ENCODE peak calls at places on chromosomes 5 and 9, in five cellular contexts. E is neuronal stem cell, M is mesenchymal stem cell, V is H9, K is H1. U is an unnamed sample.

GRCh38 chr9:133691659-133692363 is 46.3 kb downstream of the SARDH start:
- DNase-seq in E (no peak), M (peak; percentile 58), V (no peak), K (no peak), U (peak; percentile 74)

GRCh38 chr9:70563010-70563409 is 148.6 kb upstream of the KLF9 start:
- DNase-seq in E (no peak), M (no peak), V (no peak), K (no peak), U (no peak)

GRCh38 chr5:153147891-153148623 is 342.4 kb upstream of the GRIA1 start:
- DNase-seq in E (peak; percentile 20), M (peak; percentile 59), V (peak; percentile 58), K (no peak), U (peak; percentile 7)

GRCh38 chr5:10297646-10298204 is 10.0 kb downstream of the CMBL start:
- DNase-seq in E (no peak), M (no peak), V (no peak), K (no peak), U (no peak)

GRCh38 chr5:164119806-164120440 is 614.5 kb downstream of the MAT2B start:
- DNase-seq in E (no peak), M (peak; percentile 13), V (peak; percentile 90), K (no peak), U (no peak)

GRCh38 chr9:114200721-114201300 is 45.5 kb downstream of the COL27A1 start:
- DNase-seq in E (no peak), M (peak; percentile 48), V (no peak), K (no peak), U (no peak)

GRCh38 chr9:108889649-108890067 is 27.6 kb downstream of the ACTL7A start:
- DNase-seq in E (no peak), M (peak; percentile 11), V (no peak), K (no peak), U (no peak)

GRCh38 chr5:178398856-178399722 is 166.5 kb upstream of the PHYKPL start:
- DNase-seq in E (no peak), M (no peak), V (no peak), K (no peak), U (no peak)

GRCh38 chr9:129143461-129143927 is 32.3 kb downstream of the PTPA start:
- DNase-seq in E (no peak), M (peak; percentile 94), V (peak; percentile 89), K (no peak), U (no peak)

GRCh38 chr5:135075621-135076585 is 41.9 kb upstream of the PITX1 start:
- DNase-seq in E (no peak), M (peak; percentile 68), V (no peak), K (no peak), U (no peak)

GRCh38 chr5:179393078-179393477 is 47.8 kb upstream of the ADAMTS2 start:
- DNase-seq in E (no peak), M (peak; percentile 81), V (peak; percentile 7), K (no peak), U (peak; percentile 86)

GRCh38 chr5:177043958-177044357 is 21.5 kb downstream of the ZNF346 start:
- DNase-seq in E (no peak), M (no peak), V (no peak), K (no peak), U (no peak)

GRCh38 chr5:54324651-54325271 is 14.4 kb upstream of the ARL15 start:
- DNase-seq in E (no peak), M (no peak), V (no peak), K (no peak), U (no peak)

GRCh38 chr5:17891881-17892280 is 257.6 kb downstream of the TAF11L14 start:
- DNase-seq in E (no peak), M (no peak), V (no peak), K (no peak), U (no peak)

GRCh38 chr5:34903260-34903659 is 12.0 kb downstream of the RAD1 start:
- DNase-seq in E (no peak), M (no peak), V (no peak), K (no peak), U (no peak)

GRCh38 chr9:95574176-95574575 is 57.4 kb upstream of the PTCH1 start:
- DNase-seq in E (no peak), M (no peak), V (no peak), K (no peak), U (no peak)

GRCh38 chr5:103369125-103370120 is 110.9 kb downstream of the MACIR start:
- DNase-seq in E (no peak), M (no peak), V (no peak), K (no peak), U (no peak)

GRCh38 chr9:13970426-13970825 is 343.5 kb downstream of the NFIB start:
- DNase-seq in E (no peak), M (no peak), V (no peak), K (no peak), U (no peak)

GRCh38 chr9:35689601-35690446 is at the start of gene TPM2:
- DNase-seq in E (peak; percentile 58), M (peak; percentile 86), V (peak; percentile 87), K (peak; percentile 66), U (peak; percentile 52)

GRCh38 chr9:115944166-115944948 is 209.2 kb upstream of the PAPPA start:
- DNase-seq in E (no peak), M (peak; percentile 100), V (peak; percentile 46), K (no peak), U (peak; percentile 95)

DNA sequence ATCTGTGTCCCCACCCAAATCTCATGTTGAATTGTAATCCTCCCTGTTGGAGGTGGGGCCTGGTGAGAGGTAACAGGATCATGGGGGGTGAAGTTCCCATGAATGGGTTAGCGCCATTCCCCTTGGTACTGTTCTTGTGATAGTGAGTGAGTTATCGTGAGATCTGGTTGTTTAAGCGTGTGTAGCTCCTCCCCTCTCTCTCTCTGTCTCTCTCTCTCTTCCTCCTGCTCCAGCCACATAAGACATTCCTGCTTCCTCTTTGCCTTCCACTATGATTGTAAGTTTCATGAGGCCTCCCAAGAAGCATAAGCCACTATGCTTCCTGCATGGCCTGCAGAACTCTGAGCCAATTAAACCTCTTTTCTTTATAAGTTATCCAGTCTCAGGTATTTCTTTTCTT is 28.8 kb downstream of the C5orf15 start:
- DNase-seq in E (no peak), M (no peak), V (no peak), K (no peak), U (no peak)
- H2BK12ac ChIP-seq in E (no peak overlapping the region), M (no peak overlapping the region), V (no peak overlapping the region), K (no peak overlapping the region), U (no peak overlapping the region)

DNA sequence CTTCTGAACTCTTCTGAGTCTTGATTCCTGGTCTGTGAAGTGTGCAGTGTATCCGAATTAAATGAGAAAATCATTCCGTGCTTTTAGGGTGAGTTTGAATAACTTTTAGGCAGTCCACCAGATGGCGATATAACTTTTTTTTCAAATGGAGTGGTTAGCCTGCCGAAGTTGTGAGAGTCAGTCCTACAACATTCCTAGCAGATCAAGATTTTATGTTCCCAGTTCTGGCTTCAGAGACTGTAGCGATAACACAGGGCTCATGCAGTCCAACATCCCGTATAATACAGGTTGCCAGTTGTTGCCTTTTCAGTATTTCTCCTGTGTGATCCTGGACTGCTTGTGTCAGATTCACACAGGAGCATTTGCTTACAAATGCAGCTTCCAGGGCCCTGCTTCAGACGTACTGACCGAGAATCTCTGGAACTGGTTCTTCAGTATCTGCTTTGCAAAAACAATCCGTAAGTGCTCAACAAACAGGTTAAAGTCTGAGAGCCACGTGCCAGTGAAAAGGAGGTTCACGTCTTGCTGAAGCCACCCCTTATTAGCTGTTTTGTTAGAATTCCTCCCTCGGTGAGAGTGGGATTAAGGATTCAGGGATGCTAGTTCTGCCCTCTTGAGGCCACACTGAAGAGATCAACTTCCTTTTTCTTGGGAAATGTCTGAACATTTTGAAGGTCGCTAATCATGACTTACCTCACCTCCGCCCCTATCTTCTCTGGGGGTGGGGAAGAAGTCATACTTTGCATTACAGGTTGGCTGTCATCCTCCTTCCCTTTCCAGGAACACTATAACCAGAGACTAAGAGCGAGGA is 22.8 kb downstream of the SMIM3 start:
- DNase-seq in E (peak; percentile 53), M (peak; percentile 84), V (peak; percentile 74), K (no peak), U (peak; percentile 68)
- H3K14ac ChIP-seq in E (no peak overlapping the region), M (no peak overlapping the region), V (peak overlapping the region; percentile 9), K (no peak overlapping the region), U (no peak overlapping the region)

DNA sequence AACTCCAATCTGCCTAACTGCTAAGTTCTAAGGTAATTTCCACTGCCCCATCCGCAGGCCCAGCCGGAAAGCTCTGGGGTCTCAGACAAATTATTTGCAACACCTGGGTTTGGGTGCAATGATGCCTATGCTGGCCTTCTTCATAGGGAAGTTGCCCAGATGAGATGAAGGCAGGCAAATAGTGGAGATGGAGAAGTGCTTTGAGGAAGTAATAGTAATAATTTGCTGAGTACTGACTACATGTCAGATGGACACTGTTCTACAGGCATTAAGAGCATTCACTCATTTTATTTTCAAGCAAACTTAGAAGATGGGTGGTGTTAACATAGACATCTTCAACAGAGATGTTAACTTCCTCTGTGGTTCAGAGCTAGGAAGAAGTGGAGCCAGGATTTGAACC is 3.8 kb downstream of the PCDH12 start:
- DNase-seq in E (no peak), M (no peak), V (no peak), K (no peak), U (no peak)
- H2AK5ac ChIP-seq in E (no peak overlapping the region), M (no peak overlapping the region), V (no peak overlapping the region), K (no peak overlapping the region), U (no peak overlapping the region)

GRCh38 chr5:22887566-22887965 is 34.4 kb upstream of the CDH12 start:
- DNase-seq in E (no peak), M (no peak), V (no peak), K (no peak), U (no peak)
- H2BK12ac ChIP-seq in E (no peak overlapping the region), M (no peak overlapping the region), V (no peak overlapping the region), K (no peak overlapping the region), U (no peak overlapping the region)

DNA sequence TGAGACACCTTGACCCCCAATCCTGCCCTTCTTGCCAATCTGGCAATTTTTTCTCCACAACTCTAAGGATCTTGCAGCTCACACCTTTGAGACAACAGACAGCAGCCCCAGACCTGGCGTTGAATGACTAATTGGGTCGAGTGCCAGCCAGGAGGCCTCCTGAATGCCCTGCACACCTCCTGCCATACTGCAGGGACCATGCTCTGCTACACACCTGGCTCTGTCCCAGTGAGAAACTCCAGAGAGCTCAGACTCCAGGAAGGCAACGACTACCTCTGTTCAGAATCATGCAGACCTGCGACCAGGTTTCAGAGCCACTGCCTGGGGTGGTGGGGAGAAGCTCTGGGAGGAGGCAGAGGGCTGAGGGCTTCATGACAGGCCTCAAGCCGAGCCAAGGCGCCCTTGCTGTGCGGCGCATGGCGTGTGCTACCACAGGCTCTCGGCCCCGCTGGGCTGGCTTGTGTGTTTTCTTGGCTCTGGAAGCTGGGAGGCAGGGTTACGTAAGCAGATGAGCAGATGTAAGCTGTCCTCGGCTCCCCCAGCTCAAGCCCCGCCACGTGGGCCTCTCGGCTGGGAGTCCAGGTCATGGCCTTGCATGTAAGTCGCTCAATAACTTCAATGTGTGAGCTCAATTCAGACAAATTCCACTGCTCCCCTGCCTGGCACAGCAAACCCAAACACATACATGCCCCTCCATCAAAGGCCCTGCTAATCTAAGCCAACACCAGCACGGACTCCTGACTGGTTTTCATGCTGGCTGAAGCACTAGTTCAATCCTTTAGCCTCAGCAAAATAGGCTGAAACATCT is 27.5 kb downstream of the B4GALT1 start:
- DNase-seq in E (no peak), M (peak; percentile 88), V (no peak), K (no peak), U (no peak)
- H3K14ac ChIP-seq in E (no peak overlapping the region), M (peak overlapping the region; percentile 49), V (peak overlapping the region; percentile 32), K (no peak overlapping the region), U (peak overlapping the region; percentile 8)

GRCh38 chr9:136464241-136464640 is 18.6 kb downstream of the SEC16A start:
- DNase-seq in E (no peak), M (no peak), V (no peak), K (no peak), U (no peak)
- H2AK5ac ChIP-seq in E (no peak overlapping the region), M (no peak overlapping the region), V (no peak overlapping the region), K (no peak overlapping the region), U (no peak overlapping the region)

U was measured in trophoblast cell.